ENCODE peak calls at places on chromosomes 13 and 19, in ten cellular contexts. R, C, Z, W, E, U, S, N, Q and J are unnamed samples. For H3K9me3, the result is how much of the 10 kb centered on the place peaks cover.

GRCh38 chr13:48493076-48493765 is 39.7 kb downstream of the RCBTB2 start:
- DNase-seq in R (no peak), C (no peak), Z (no peak), W (no peak), E (no peak), U (no peak), S (peak), N (no peak), Q (no peak), J (no peak)

GRCh38 chr13:98450495-98451167 is 126.3 kb downstream of the STK24 start:
- DNase-seq in R (no peak), C (no peak), Z (peak), W (no peak), E (no peak), U (no peak), S (peak), N (no peak), Q (no peak), J (peak)

GRCh38 chr13:76854894-76855293 is 31.3 kb downstream of the KCTD12 start:
- DNase-seq in R (no peak), C (no peak), Z (no peak), W (no peak), E (no peak), U (no peak), S (no peak), N (no peak), Q (no peak), J (no peak)

GRCh38 chr19:13877303-13877702 is 369 bp downstream of the NANOS3 start:
- DNase-seq in R (no peak), C (no peak), Z (no peak), W (no peak), E (no peak), U (no peak), S (no peak), N (no peak), Q (no peak), J (no peak)

GRCh38 chr19:979318-979741 is 4.8 kb upstream of the WDR18 start:
- DNase-seq in R (peak), C (no peak), Z (no peak), W (no peak), E (no peak), U (no peak), S (no peak), N (no peak), Q (no peak), J (no peak)

GRCh38 chr13:44422755-44423643 is 49.4 kb downstream of the SERP2 start:
- DNase-seq in R (no peak), C (no peak), Z (no peak), W (peak), E (no peak), U (no peak), S (no peak), N (no peak), Q (no peak), J (no peak)

GRCh38 chr13:41780736-41781708 is 179.9 kb downstream of the VWA8 start:
- DNase-seq in R (no peak), C (no peak), Z (no peak), W (no peak), E (peak), U (no peak), S (no peak), N (no peak), Q (no peak), J (no peak)

GRCh38 chr13:40340368-40341085 is 325.9 kb downstream of the FOXO1 start:
- DNase-seq in R (no peak), C (no peak), Z (no peak), W (no peak), E (no peak), U (no peak), S (no peak), N (no peak), Q (no peak), J (no peak)

GRCh38 chr19:35721374-35721773 is 3.6 kb downstream of the KMT2B start:
- DNase-seq in R (no peak), C (no peak), Z (no peak), W (no peak), E (no peak), U (no peak), S (no peak), N (no peak), Q (no peak), J (no peak)

GRCh38 chr13:36353001-36353400 is 6.8 kb upstream of the SPART start:
- DNase-seq in R (no peak), C (no peak), Z (no peak), W (no peak), E (no peak), U (no peak), S (no peak), N (no peak), Q (no peak), J (no peak)

GRCh38 chr19:46616631-46617322 is 8.1 kb downstream of the PTGIR start:
- DNase-seq in R (peak), C (no peak), Z (peak), W (peak), E (no peak), U (no peak), S (peak), N (peak), Q (no peak), J (peak)

GRCh38 chr19:58010507-58010906 is 7.9 kb upstream of the ZNF606 start:
- DNase-seq in R (no peak), C (no peak), Z (no peak), W (no peak), E (no peak), U (no peak), S (no peak), N (no peak), Q (no peak), J (no peak)
- H3K9me3 ChIP-seq in R (under half), C (under half), Z (under half), W (under half), E (half or more), U (under half), S (under half), N (half or more), Q (half or more), J (under half)

DNA sequence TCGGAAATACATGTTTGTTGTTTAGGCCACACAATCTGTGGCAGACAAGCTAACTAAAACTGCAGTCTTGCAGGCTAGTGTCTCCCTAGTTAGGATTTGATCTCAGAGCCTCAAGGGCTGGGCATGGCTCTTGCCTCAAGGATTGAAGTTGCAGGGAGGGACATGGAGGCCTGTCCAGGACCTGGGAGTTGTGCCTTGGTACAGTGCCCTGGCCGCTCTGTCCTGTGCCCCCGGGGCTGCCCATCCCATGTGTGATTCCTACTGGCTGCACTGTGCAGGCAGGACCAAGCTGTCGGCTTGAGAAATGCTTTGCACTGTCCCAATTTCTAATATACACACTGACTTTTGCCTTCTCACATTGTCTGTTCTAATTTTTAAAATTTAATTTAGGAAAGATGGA is 7.5 kb upstream of the ZNF256 start:
- DNase-seq in R (no peak), C (no peak), Z (no peak), W (no peak), E (no peak), U (no peak), S (no peak), N (no peak), Q (no peak), J (no peak)
- H3K9me3 ChIP-seq in R (under half), C (under half), Z (under half), W (under half), E (half or more), U (under half), S (under half), N (under half), Q (under half), J (under half)

GRCh38 chr19:57512845-57513244 is 13.1 kb downstream of the ZNF773 start:
- DNase-seq in R (no peak), C (no peak), Z (no peak), W (no peak), E (no peak), U (no peak), S (peak), N (no peak), Q (no peak), J (no peak)

GRCh38 chr19:57506163-57506562 is 6.4 kb downstream of the ZNF773 start:
- DNase-seq in R (no peak), C (no peak), Z (no peak), W (no peak), E (no peak), U (no peak), S (no peak), N (no peak), Q (no peak), J (no peak)

GRCh38 chr19:57515218-57515617 is 11.9 kb upstream of the ZNF549 start:
- DNase-seq in R (no peak), C (no peak), Z (no peak), W (no peak), E (no peak), U (no peak), S (no peak), N (no peak), Q (no peak), J (no peak)

GRCh38 chr19:57511484-57511883 is 11.7 kb downstream of the ZNF773 start:
- DNase-seq in R (no peak), C (no peak), Z (no peak), W (no peak), E (no peak), U (no peak), S (no peak), N (no peak), Q (no peak), J (no peak)
- H3K9me3 ChIP-seq in R (under half), C (under half), Z (half or more), W (under half), E (under half), U (under half), S (under half), N (half or more), Q (half or more), J (under half)

DNA sequence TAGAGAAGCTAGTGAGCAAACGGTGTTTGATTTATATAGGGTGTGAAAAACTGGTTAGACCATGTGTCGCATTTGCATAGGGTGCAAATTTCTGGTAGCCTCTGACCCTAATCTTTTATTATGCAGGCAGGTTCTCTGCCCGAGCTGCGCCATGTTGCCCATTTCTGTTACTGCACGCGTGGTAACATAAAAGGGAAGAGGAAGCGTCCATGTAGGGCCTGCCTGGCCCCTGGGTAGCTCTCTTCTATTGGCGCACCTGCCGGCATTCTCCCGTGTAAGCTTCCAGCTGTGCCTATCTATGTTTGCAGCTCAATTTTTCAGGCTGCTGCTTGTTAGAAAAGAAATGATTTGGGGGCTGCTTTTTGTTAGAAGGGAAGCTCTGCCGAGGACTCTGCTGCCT is 14.0 kb upstream of the CD70 start:
- DNase-seq in R (no peak), C (no peak), Z (no peak), W (no peak), E (no peak), U (no peak), S (peak), N (no peak), Q (no peak), J (no peak)
- H3K9me3 ChIP-seq in R (under half), C (under half), Z (under half), W (under half), E (under half), U (under half), S (under half), N (under half), Q (under half), J (under half)

DNA sequence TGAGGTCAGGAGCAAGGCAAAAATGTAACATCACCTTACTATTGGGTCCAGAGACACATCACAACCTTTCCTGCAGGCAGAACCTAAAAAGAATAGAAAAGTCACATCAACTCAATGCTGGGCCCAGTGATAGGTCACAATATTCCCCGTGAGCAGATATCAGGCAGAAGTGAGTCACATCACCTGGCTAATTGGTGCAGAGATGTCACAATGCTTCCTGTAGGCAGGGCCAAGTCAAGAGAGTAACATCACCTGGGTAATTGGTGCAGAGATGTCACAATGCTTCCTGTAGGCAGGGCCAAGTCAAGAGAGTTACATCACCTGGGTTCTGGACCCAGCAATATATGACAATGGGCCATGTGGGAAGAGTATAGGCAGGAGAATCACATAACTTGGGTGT is 63.4 kb downstream of the ZNF726 start:
- DNase-seq in R (no peak), C (no peak), Z (no peak), W (no peak), E (no peak), U (no peak), S (no peak), N (no peak), Q (no peak), J (no peak)
- H3K9me3 ChIP-seq in R (under half), C (under half), Z (under half), W (under half), E (under half), U (under half), S (under half), N (under half), Q (under half), J (under half)

GRCh38 chr19:22606954-22607652 is 27.0 kb upstream of the ZNF492 start:
- DNase-seq in R (no peak), C (no peak), Z (peak), W (no peak), E (no peak), U (no peak), S (no peak), N (no peak), Q (no peak), J (no peak)
- H3K9me3 ChIP-seq in R (under half), C (under half), Z (under half), W (under half), E (half or more), U (under half), S (under half), N (under half), Q (under half), J (under half)

GRCh38 chr19:56838680-56838929 is 1.9 kb downstream of the PEG3 start:
- DNase-seq in R (no peak), C (no peak), Z (no peak), W (no peak), E (no peak), U (no peak), S (no peak), N (peak), Q (no peak), J (no peak)

GRCh38 chr19:56837004-56837403 is 3.5 kb downstream of the PEG3 start:
- DNase-seq in R (no peak), C (no peak), Z (no peak), W (peak), E (no peak), U (no peak), S (no peak), N (peak), Q (no peak), J (peak)

GRCh38 chr19:56836059-56836458 is 4.5 kb downstream of the PEG3 start:
- DNase-seq in R (no peak), C (no peak), Z (no peak), W (no peak), E (no peak), U (no peak), S (no peak), N (no peak), Q (no peak), J (no peak)

GRCh38 chr19:56837892-56838679 is 2.4 kb downstream of the PEG3 start:
- DNase-seq in R (peak), C (peak), Z (peak), W (peak), E (no peak), U (no peak), S (no peak), N (peak), Q (peak), J (peak)

GRCh38 chr19:56837492-56837891 is 3.0 kb downstream of the PEG3 start:
- DNase-seq in R (peak), C (peak), Z (peak), W (peak), E (no peak), U (no peak), S (no peak), N (peak), Q (peak), J (peak)
- H3K9me3 ChIP-seq in R (under half), C (under half), Z (under half), W (under half), E (half or more), U (under half), S (under half), N (under half), Q (under half), J (under half)

DNA sequence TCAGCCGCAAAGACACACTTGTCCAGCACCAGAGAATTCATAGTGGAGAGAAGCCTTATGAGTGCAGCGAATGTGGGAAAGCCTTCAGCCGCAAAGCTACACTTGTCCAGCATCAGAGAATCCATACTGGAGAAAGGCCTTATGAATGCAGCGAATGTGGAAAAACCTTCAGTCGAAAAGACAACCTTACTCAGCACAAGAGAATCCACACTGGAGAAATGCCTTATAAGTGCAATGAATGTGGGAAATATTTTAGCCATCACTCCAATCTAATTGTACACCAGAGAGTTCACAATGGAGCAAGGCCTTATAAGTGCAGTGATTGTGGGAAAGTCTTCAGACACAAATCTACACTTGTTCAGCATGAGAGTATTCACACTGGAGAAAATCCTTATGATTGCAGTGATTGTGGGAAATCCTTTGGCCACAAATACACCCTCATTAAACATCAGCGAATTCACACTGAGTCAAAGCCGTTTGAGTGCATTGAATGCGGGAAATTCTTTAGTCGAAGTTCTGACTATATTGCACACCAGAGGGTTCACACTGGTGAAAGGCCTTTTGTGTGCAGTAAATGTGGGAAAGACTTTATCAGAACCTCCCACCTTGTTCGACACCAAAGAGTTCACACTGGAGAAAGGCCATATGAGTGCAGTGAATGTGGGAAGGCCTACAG is 6.8 kb downstream of the ZNF134 start:
- DNase-seq in R (no peak), C (no peak), Z (no peak), W (no peak), E (no peak), U (no peak), S (no peak), N (no peak), Q (no peak), J (no peak)
- H3K9me3 ChIP-seq in R (under half), C (under half), Z (half or more), W (under half), E (half or more), U (half or more), S (under half), N (half or more), Q (half or more), J (under half)

DNA sequence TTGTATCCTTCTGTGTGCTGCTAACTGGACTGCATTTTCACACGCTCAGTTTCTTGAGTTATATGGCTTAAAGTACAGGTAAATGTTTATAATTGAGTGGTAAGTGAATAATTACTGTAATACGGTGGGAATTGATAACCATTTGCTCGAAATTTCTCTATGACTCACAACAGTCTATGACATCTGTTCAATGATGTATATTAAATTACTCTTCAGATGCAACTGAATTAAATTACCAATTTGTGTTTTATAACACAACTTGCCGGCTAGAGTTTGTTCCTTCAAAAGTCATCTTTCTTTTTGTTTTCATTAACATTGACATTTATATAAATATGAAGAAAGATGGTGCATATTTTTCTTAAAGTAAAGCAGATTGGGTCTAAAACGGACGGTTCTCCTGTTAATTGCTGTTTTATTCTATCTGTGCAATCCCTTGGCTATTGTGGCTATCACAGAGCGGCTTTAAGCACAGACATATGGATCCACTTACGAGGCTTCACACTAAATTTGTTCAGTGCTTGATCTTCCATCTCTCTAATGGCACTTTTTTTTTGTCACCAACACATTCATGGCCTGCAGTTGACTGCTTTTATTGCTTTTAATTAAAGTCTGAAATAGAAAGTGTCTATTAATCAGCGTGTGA is 1291.6 kb upstream of the SLC10A2 start:
- DNase-seq in R (no peak), C (no peak), Z (no peak), W (no peak), E (no peak), U (no peak), S (no peak), N (no peak), Q (no peak), J (no peak)
- H3K9me3 ChIP-seq in R (under half), C (under half), Z (under half), W (under half), E (under half), U (under half), S (under half), N (under half), Q (under half), J (under half)

GRCh38 chr19:23436944-23437343 is 41.7 kb upstream of the ZNF91 start:
- DNase-seq in R (peak), C (no peak), Z (no peak), W (no peak), E (no peak), U (no peak), S (peak), N (no peak), Q (no peak), J (no peak)

GRCh38 chr19:23440207-23440606 is 44.9 kb upstream of the ZNF91 start:
- DNase-seq in R (peak), C (no peak), Z (no peak), W (no peak), E (no peak), U (no peak), S (peak), N (no peak), Q (no peak), J (no peak)

GRCh38 chr19:23440791-23441190 is 45.5 kb upstream of the ZNF91 start:
- DNase-seq in R (peak), C (no peak), Z (no peak), W (no peak), E (no peak), U (no peak), S (peak), N (no peak), Q (no peak), J (no peak)

GRCh38 chr19:23437901-23438300 is 42.6 kb upstream of the ZNF91 start:
- DNase-seq in R (peak), C (no peak), Z (no peak), W (no peak), E (no peak), U (no peak), S (peak), N (no peak), Q (no peak), J (no peak)

GRCh38 chr19:23439623-23440022 is 44.4 kb upstream of the ZNF91 start:
- DNase-seq in R (peak), C (no peak), Z (no peak), W (no peak), E (no peak), U (no peak), S (peak), N (no peak), Q (no peak), J (no peak)
- H3K9me3 ChIP-seq in R (under half), C (under half), Z (under half), W (under half), E (under half), U (under half), S (under half), N (under half), Q (under half), J (under half)